ENCODE peak calls at places on chromosomes 16 and 17, in five cellular contexts. Z, P, I, M and V are unnamed samples.

GRCh38 chr17:45734598-45734997 is 49.5 kb upstream of the CRHR1 start:
- DNase-seq in P (no peak), M (no peak), I (no peak), Z (no peak), V (no peak)

GRCh38 chr17:78046923-78047322 is 81.6 kb downstream of the TMC6 start:
- DNase-seq in I (no peak), Z (no peak), P (no peak), M (no peak), V (no peak)

GRCh38 chr17:10875984-10876555 is 38.2 kb upstream of the PIRT start:
- DNase-seq in P (no peak), M (peak), Z (peak), I (no peak), V (no peak)

GRCh38 chr17:36848008-36848902 is 89.0 kb upstream of the LHX1 start:
- DNase-seq in Z (no peak), P (no peak), M (no peak), I (no peak), V (no peak)

GRCh38 chr16:3774156-3774767 is 56.9 kb upstream of the TRAP1 start:
- DNase-seq in I (no peak), Z (no peak), P (no peak), M (no peak), V (no peak)

GRCh38 chr17:78675316-78675616 is 98.1 kb upstream of the DNAH17 start:
- DNase-seq in P (no peak), I (no peak), M (no peak), Z (no peak), V (peak)

GRCh38 chr16:20899503-20900298 is 457 bp downstream of the DCUN1D3 start:
- DNase-seq in P (no peak), Z (peak), I (no peak), M (peak), V (peak)

GRCh38 chr17:52233176-52233575 is 74.7 kb upstream of the CA10 start:
- DNase-seq in Z (no peak), M (no peak), P (no peak), I (no peak), V (no peak)

GRCh38 chr16:22007509-22008214 is at the start of gene MOSMO:
- DNase-seq in Z (peak), M (peak), I (peak), P (no peak), V (no peak)

GRCh38 chr16:59021751-59022150 is 287.6 kb upstream of the GOT2 start:
- DNase-seq in Z (no peak), P (no peak), I (no peak), M (no peak), V (no peak)

GRCh38 chr17:65533056-65533745 is 28.2 kb downstream of the AXIN2 start:
- DNase-seq in M (no peak), P (no peak), I (no peak), Z (no peak), V (no peak)